ENCODE peak calls at places on chromosomes 6 and 20, in seven cellular contexts. One of them, this sample, is unnamed.
A peak's percentile ranks its signal among the peaks of the same experiment; 100 is the strongest.

GRCh38 chr6:121222656-121223055 is 111.6 kb downstream of the TBC1D32 start:
- DNase-seq in psoas muscle: no peak
- DNase-seq in RWPE1: peak; percentile 45
- DNase-seq in HL-60: no peak
- DNase-seq in SJSA1: no peak
- DNase-seq in CD4-positive, alpha-beta memory T cell: no peak
- DNase-seq in breast epithelium: no peak
- DNase-seq in this sample: no peak

GRCh38 chr6:786946-787763 is 94.2 kb upstream of the EXOC2 start:
- DNase-seq in psoas muscle: no peak
- DNase-seq in RWPE1: no peak
- DNase-seq in HL-60: peak; percentile 10
- DNase-seq in SJSA1: no peak
- DNase-seq in CD4-positive, alpha-beta memory T cell: peak; percentile 9
- DNase-seq in breast epithelium: no peak
- DNase-seq in this sample: no peak

GRCh38 chr6:139801571-139802321 is 427.3 kb upstream of the CITED2 start:
- DNase-seq in psoas muscle: no peak
- DNase-seq in RWPE1: no peak
- DNase-seq in HL-60: no peak
- DNase-seq in SJSA1: no peak
- DNase-seq in CD4-positive, alpha-beta memory T cell: no peak
- DNase-seq in breast epithelium: no peak
- DNase-seq in this sample: no peak

GRCh38 chr20:33231237-33231636 is 4.6 kb upstream of the BPIFA1 start:
- DNase-seq in psoas muscle: no peak
- DNase-seq in RWPE1: no peak
- DNase-seq in HL-60: no peak
- DNase-seq in SJSA1: no peak
- DNase-seq in CD4-positive, alpha-beta memory T cell: no peak
- DNase-seq in breast epithelium: no peak
- DNase-seq in this sample: no peak

GRCh38 chr6:132199343-132199742 is 201.9 kb downstream of the MOXD1 start:
- DNase-seq in psoas muscle: no peak
- DNase-seq in RWPE1: peak; percentile 14
- DNase-seq in HL-60: no peak
- DNase-seq in SJSA1: peak; percentile 72
- DNase-seq in CD4-positive, alpha-beta memory T cell: no peak
- DNase-seq in breast epithelium: no peak
- DNase-seq in this sample: no peak

GRCh38 chr6:121142093-121142492 is 192.2 kb downstream of the TBC1D32 start:
- DNase-seq in psoas muscle: no peak
- DNase-seq in RWPE1: no peak
- DNase-seq in HL-60: no peak
- DNase-seq in SJSA1: no peak
- DNase-seq in CD4-positive, alpha-beta memory T cell: no peak
- DNase-seq in breast epithelium: no peak
- DNase-seq in this sample: no peak

GRCh38 chr20:56924976-56925695 is 296.0 kb downstream of the TFAP2C start:
- DNase-seq in psoas muscle: no peak
- DNase-seq in RWPE1: no peak
- DNase-seq in HL-60: no peak
- DNase-seq in SJSA1: no peak
- DNase-seq in CD4-positive, alpha-beta memory T cell: no peak
- DNase-seq in breast epithelium: no peak
- DNase-seq in this sample: no peak

GRCh38 chr6:31821301-31822037 is 6.1 kb upstream of the HSPA1B start:
- DNase-seq in psoas muscle: peak; percentile 85
- DNase-seq in RWPE1: peak; percentile 30
- DNase-seq in HL-60: peak; percentile 51
- DNase-seq in SJSA1: peak; percentile 80
- DNase-seq in CD4-positive, alpha-beta memory T cell: no peak
- DNase-seq in breast epithelium: no peak
- DNase-seq in this sample: no peak

GRCh38 chr20:23229989-23230388 is 120.6 kb upstream of the NXT1 start:
- DNase-seq in psoas muscle: no peak
- DNase-seq in RWPE1: no peak
- DNase-seq in HL-60: no peak
- DNase-seq in SJSA1: no peak
- DNase-seq in CD4-positive, alpha-beta memory T cell: no peak
- DNase-seq in breast epithelium: no peak
- DNase-seq in this sample: peak; percentile 81

GRCh38 chr6:30322527-30323501 is 3.9 kb upstream of the TRIM39 start:
- DNase-seq in psoas muscle: peak; percentile 48
- DNase-seq in RWPE1: no peak
- DNase-seq in HL-60: no peak
- DNase-seq in SJSA1: peak; percentile 72
- DNase-seq in CD4-positive, alpha-beta memory T cell: no peak
- DNase-seq in breast epithelium: no peak
- DNase-seq in this sample: no peak

GRCh38 chr6:21003780-21004541 is 469.7 kb downstream of the CDKAL1 start:
- DNase-seq in psoas muscle: no peak
- DNase-seq in RWPE1: peak; percentile 36
- DNase-seq in HL-60: no peak
- DNase-seq in SJSA1: peak; percentile 27
- DNase-seq in CD4-positive, alpha-beta memory T cell: no peak
- DNase-seq in breast epithelium: no peak
- DNase-seq in this sample: no peak

GRCh38 chr20:50592282-50593004 is 82.3 kb downstream of the PTPN1 start:
- DNase-seq in psoas muscle: peak; percentile 73
- DNase-seq in RWPE1: no peak
- DNase-seq in HL-60: no peak
- DNase-seq in SJSA1: no peak
- DNase-seq in CD4-positive, alpha-beta memory T cell: no peak
- DNase-seq in breast epithelium: no peak
- DNase-seq in this sample: no peak

GRCh38 chr6:33694401-33694931 is 17.0 kb downstream of the UQCC2 start:
- DNase-seq in psoas muscle: peak; percentile 58
- DNase-seq in RWPE1: peak; percentile 75
- DNase-seq in HL-60: no peak
- DNase-seq in SJSA1: peak; percentile 84
- DNase-seq in CD4-positive, alpha-beta memory T cell: peak; percentile 67
- DNase-seq in breast epithelium: no peak
- DNase-seq in this sample: no peak

GRCh38 chr6:33812669-33813068 is 8.9 kb upstream of the MLN start:
- DNase-seq in psoas muscle: no peak
- DNase-seq in RWPE1: peak; percentile 62
- DNase-seq in HL-60: no peak
- DNase-seq in SJSA1: peak; percentile 31
- DNase-seq in CD4-positive, alpha-beta memory T cell: peak; percentile 15
- DNase-seq in breast epithelium: no peak
- DNase-seq in this sample: no peak

GRCh38 chr20:58140787-58141396 is 87.6 kb downstream of the ANKRD60 start:
- DNase-seq in psoas muscle: no peak
- DNase-seq in RWPE1: no peak
- DNase-seq in HL-60: no peak
- DNase-seq in SJSA1: no peak
- DNase-seq in CD4-positive, alpha-beta memory T cell: no peak
- DNase-seq in breast epithelium: peak; percentile 7
- DNase-seq in this sample: peak; percentile 40

GRCh38 chr6:44172759-44173500 is 14.3 kb downstream of the CAPN11 start:
- DNase-seq in psoas muscle: peak; percentile 91
- DNase-seq in RWPE1: peak; percentile 81
- DNase-seq in HL-60: peak; percentile 83
- DNase-seq in SJSA1: peak; percentile 71
- DNase-seq in CD4-positive, alpha-beta memory T cell: peak; percentile 53
- DNase-seq in breast epithelium: peak; percentile 83
- DNase-seq in this sample: no peak

GRCh38 chr20:44911264-44911921 is 1.5 kb downstream of the PABPC1L start:
- DNase-seq in psoas muscle: no peak
- DNase-seq in RWPE1: peak; percentile 88
- DNase-seq in HL-60: peak; percentile 58
- DNase-seq in SJSA1: peak; percentile 31
- DNase-seq in CD4-positive, alpha-beta memory T cell: no peak
- DNase-seq in breast epithelium: no peak
- DNase-seq in this sample: peak; percentile 52

DNA sequence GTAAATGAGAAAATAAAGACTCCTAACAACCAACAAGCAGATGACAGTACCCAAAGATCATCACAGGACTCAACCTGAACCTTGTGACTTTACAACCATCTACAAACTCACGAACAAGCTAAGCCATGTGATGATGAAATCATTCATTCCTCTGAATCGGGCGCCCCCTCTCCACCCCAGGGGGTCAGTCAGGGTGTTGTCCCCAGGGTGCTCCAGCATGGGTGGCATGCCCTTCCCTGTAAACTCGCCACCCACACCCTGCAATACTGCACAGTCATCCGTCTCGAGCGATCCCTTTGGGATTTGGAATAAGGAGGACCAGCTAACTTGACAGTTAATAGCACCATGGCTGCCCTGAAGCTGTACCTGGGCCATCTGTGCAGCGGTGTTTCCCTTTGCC is 12.6 kb downstream of the SERPINB6 start:
- DNase-seq in psoas muscle: no peak
- DNase-seq in RWPE1: no peak
- DNase-seq in HL-60: no peak
- DNase-seq in SJSA1: peak; percentile 19
- DNase-seq in CD4-positive, alpha-beta memory T cell: no peak
- DNase-seq in breast epithelium: no peak
- DNase-seq in this sample: no peak
- H3K27ac ChIP-seq in psoas muscle: peak overlapping the region; percentile 51
- H3K27ac ChIP-seq in RWPE1: no peak overlapping the region
- H3K27ac ChIP-seq in HL-60: no peak overlapping the region
- H3K27ac ChIP-seq in SJSA1: peak overlapping the region; percentile 9
- H3K27ac ChIP-seq in CD4-positive, alpha-beta memory T cell: no peak overlapping the region
- H3K27ac ChIP-seq in breast epithelium: no peak overlapping the region
- H3K27ac ChIP-seq in this sample: no peak overlapping the region

GRCh38 chr6:138571174-138571573 is 71.9 kb upstream of the NHSL1 start:
- DNase-seq in psoas muscle: no peak
- DNase-seq in RWPE1: no peak
- DNase-seq in HL-60: no peak
- DNase-seq in SJSA1: peak; percentile 11
- DNase-seq in CD4-positive, alpha-beta memory T cell: no peak
- DNase-seq in breast epithelium: no peak
- DNase-seq in this sample: no peak

GRCh38 chr6:138570716-138571020 is 71.4 kb upstream of the NHSL1 start:
- DNase-seq in psoas muscle: no peak
- DNase-seq in RWPE1: no peak
- DNase-seq in HL-60: no peak
- DNase-seq in SJSA1: peak; percentile 9
- DNase-seq in CD4-positive, alpha-beta memory T cell: no peak
- DNase-seq in breast epithelium: no peak
- DNase-seq in this sample: no peak

GRCh38 chr6:138572885-138573284 is 73.6 kb upstream of the NHSL1 start:
- DNase-seq in psoas muscle: no peak
- DNase-seq in RWPE1: no peak
- DNase-seq in HL-60: no peak
- DNase-seq in SJSA1: no peak
- DNase-seq in CD4-positive, alpha-beta memory T cell: no peak
- DNase-seq in breast epithelium: no peak
- DNase-seq in this sample: no peak

GRCh38 chr6:138571585-138572199 is 72.4 kb upstream of the NHSL1 start:
- DNase-seq in psoas muscle: no peak
- DNase-seq in RWPE1: no peak
- DNase-seq in HL-60: no peak
- DNase-seq in SJSA1: no peak
- DNase-seq in CD4-positive, alpha-beta memory T cell: no peak
- DNase-seq in breast epithelium: no peak
- DNase-seq in this sample: no peak

DNA sequence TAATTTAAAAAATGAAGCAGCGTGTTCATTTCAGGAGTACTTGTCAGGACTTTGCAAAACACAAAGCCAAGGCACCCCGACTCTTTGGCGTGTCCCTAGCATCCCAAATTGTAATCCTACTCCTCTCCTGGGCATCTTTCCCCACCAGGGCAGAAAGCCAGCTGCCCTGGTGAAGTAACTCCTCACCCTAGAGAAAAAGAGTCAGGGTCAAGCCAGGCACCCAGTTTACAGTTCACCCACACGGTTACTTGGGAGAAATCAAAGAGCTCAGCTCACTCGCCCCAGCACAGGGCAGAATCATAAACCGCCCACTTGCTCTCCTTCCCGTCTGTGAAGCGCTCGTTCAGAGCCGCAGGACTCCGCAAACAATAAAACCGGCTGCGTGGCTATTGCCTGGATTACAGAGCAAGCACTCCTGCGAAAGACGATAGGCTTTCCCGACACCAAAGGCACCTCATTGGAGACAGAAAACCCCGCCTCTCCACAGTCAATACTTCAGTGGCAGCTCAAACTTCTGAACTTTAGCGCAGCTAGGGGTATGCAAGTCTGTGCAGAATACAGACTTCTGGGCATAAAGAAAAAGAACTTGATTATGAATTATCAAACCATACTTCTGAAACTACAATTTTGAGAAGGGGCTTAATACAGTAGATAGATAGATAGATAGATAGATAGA is 73.0 kb upstream of the NHSL1 start:
- DNase-seq in psoas muscle: no peak
- DNase-seq in RWPE1: peak; percentile 72
- DNase-seq in HL-60: no peak
- DNase-seq in SJSA1: peak; percentile 49
- DNase-seq in CD4-positive, alpha-beta memory T cell: no peak
- DNase-seq in breast epithelium: peak; percentile 76
- DNase-seq in this sample: no peak
- H3K27ac ChIP-seq in psoas muscle: peak overlapping the region; percentile 50
- H3K27ac ChIP-seq in RWPE1: peak overlapping the region; percentile 14
- H3K27ac ChIP-seq in HL-60: no peak overlapping the region
- H3K27ac ChIP-seq in SJSA1: no peak overlapping the region
- H3K27ac ChIP-seq in CD4-positive, alpha-beta memory T cell: no peak overlapping the region
- H3K27ac ChIP-seq in breast epithelium: peak overlapping the region; percentile 68
- H3K27ac ChIP-seq in this sample: peak overlapping the region; percentile 1

GRCh38 chr20:46249671-46250070 is 58.6 kb downstream of the CDH22 start:
- DNase-seq in psoas muscle: no peak
- DNase-seq in RWPE1: no peak
- DNase-seq in HL-60: no peak
- DNase-seq in SJSA1: no peak
- DNase-seq in CD4-positive, alpha-beta memory T cell: no peak
- DNase-seq in breast epithelium: no peak
- DNase-seq in this sample: no peak

GRCh38 chr20:46253391-46253790 is 54.9 kb downstream of the CDH22 start:
- DNase-seq in psoas muscle: peak; percentile 65
- DNase-seq in RWPE1: peak; percentile 33
- DNase-seq in HL-60: no peak
- DNase-seq in SJSA1: no peak
- DNase-seq in CD4-positive, alpha-beta memory T cell: no peak
- DNase-seq in breast epithelium: no peak
- DNase-seq in this sample: no peak

GRCh38 chr20:46250772-46251171 is 57.5 kb downstream of the CDH22 start:
- DNase-seq in psoas muscle: no peak
- DNase-seq in RWPE1: no peak
- DNase-seq in HL-60: no peak
- DNase-seq in SJSA1: no peak
- DNase-seq in CD4-positive, alpha-beta memory T cell: no peak
- DNase-seq in breast epithelium: no peak
- DNase-seq in this sample: no peak

GRCh38 chr20:46251211-46251673 is 57.1 kb downstream of the CDH22 start:
- DNase-seq in psoas muscle: no peak
- DNase-seq in RWPE1: no peak
- DNase-seq in HL-60: no peak
- DNase-seq in SJSA1: no peak
- DNase-seq in CD4-positive, alpha-beta memory T cell: no peak
- DNase-seq in breast epithelium: no peak
- DNase-seq in this sample: no peak

GRCh38 chr20:46252352-46253091 is 55.8 kb downstream of the CDH22 start:
- DNase-seq in psoas muscle: no peak
- DNase-seq in RWPE1: no peak
- DNase-seq in HL-60: no peak
- DNase-seq in SJSA1: no peak
- DNase-seq in CD4-positive, alpha-beta memory T cell: no peak
- DNase-seq in breast epithelium: no peak
- DNase-seq in this sample: no peak
- H3K27ac ChIP-seq in psoas muscle: no peak overlapping the region
- H3K27ac ChIP-seq in RWPE1: no peak overlapping the region
- H3K27ac ChIP-seq in HL-60: no peak overlapping the region
- H3K27ac ChIP-seq in SJSA1: no peak overlapping the region
- H3K27ac ChIP-seq in CD4-positive, alpha-beta memory T cell: no peak overlapping the region
- H3K27ac ChIP-seq in breast epithelium: no peak overlapping the region
- H3K27ac ChIP-seq in this sample: no peak overlapping the region

GRCh38 chr20:64206619-64207018 is 42.4 kb downstream of the MYT1 start:
- DNase-seq in psoas muscle: no peak
- DNase-seq in RWPE1: no peak
- DNase-seq in HL-60: no peak
- DNase-seq in SJSA1: no peak
- DNase-seq in CD4-positive, alpha-beta memory T cell: no peak
- DNase-seq in breast epithelium: no peak
- DNase-seq in this sample: no peak
- H3K27ac ChIP-seq in psoas muscle: no peak overlapping the region
- H3K27ac ChIP-seq in RWPE1: no peak overlapping the region
- H3K27ac ChIP-seq in HL-60: no peak overlapping the region
- H3K27ac ChIP-seq in SJSA1: no peak overlapping the region
- H3K27ac ChIP-seq in CD4-positive, alpha-beta memory T cell: no peak overlapping the region
- H3K27ac ChIP-seq in breast epithelium: no peak overlapping the region
- H3K27ac ChIP-seq in this sample: no peak overlapping the region